ENCODE peak calls at places on chromosomes 13 and 19, in eight cellular contexts. One of them, this sample, is unnamed. For H3K27me3 and H3K36me3, the result is how much of the 10 kb centered on the place peaks cover.

GRCh38 chr13:94192576-94192975 is 286.9 kb downstream of the DCT start:
- DNase-seq in H1: peak
- DNase-seq in GM23248: peak
- DNase-seq in right lobe of liver: peak
- DNase-seq in SJCRH30: peak
- DNase-seq in osteoblast: no peak
- DNase-seq in neural progenitor cell: peak
- DNase-seq in left ventricle myocardium inferior: no peak
- DNase-seq in this sample: peak

GRCh38 chr13:98103531-98103930 is 39.4 kb upstream of the FARP1 start:
- DNase-seq in neural progenitor cell: no peak
- DNase-seq in H1: no peak
- DNase-seq in GM23248: peak
- DNase-seq in SJCRH30: no peak
- DNase-seq in right lobe of liver: no peak
- DNase-seq in osteoblast: no peak
- DNase-seq in left ventricle myocardium inferior: no peak
- DNase-seq in this sample: no peak

GRCh38 chr13:44790289-44790688 is 199.0 kb downstream of the NUFIP1 start:
- DNase-seq in GM23248: no peak
- DNase-seq in right lobe of liver: no peak
- DNase-seq in SJCRH30: peak
- DNase-seq in osteoblast: no peak
- DNase-seq in left ventricle myocardium inferior: no peak
- DNase-seq in H1: peak
- DNase-seq in neural progenitor cell: peak
- DNase-seq in this sample: peak

GRCh38 chr13:75705395-75705794 is 69.3 kb downstream of the LMO7 start:
- DNase-seq in neural progenitor cell: no peak
- DNase-seq in right lobe of liver: no peak
- DNase-seq in left ventricle myocardium inferior: no peak
- DNase-seq in GM23248: peak
- DNase-seq in SJCRH30: no peak
- DNase-seq in H1: no peak
- DNase-seq in osteoblast: peak
- DNase-seq in this sample: no peak

GRCh38 chr19:48530044-48530720 is 18.5 kb upstream of the LMTK3 start:
- DNase-seq in right lobe of liver: no peak
- DNase-seq in left ventricle myocardium inferior: no peak
- DNase-seq in osteoblast: peak
- DNase-seq in GM23248: peak
- DNase-seq in H1: no peak
- DNase-seq in SJCRH30: no peak
- DNase-seq in neural progenitor cell: no peak
- DNase-seq in this sample: no peak

GRCh38 chr13:76316998-76317527 is 569.1 kb downstream of the KCTD12 start:
- DNase-seq in GM23248: no peak
- DNase-seq in H1: no peak
- DNase-seq in left ventricle myocardium inferior: no peak
- DNase-seq in osteoblast: no peak
- DNase-seq in SJCRH30: no peak
- DNase-seq in right lobe of liver: no peak
- DNase-seq in neural progenitor cell: no peak
- DNase-seq in this sample: no peak

GRCh38 chr13:82717249-82717648 is 1165.0 kb downstream of the SLITRK1 start:
- DNase-seq in SJCRH30: no peak
- DNase-seq in osteoblast: no peak
- DNase-seq in neural progenitor cell: no peak
- DNase-seq in left ventricle myocardium inferior: no peak
- DNase-seq in right lobe of liver: no peak
- DNase-seq in H1: no peak
- DNase-seq in GM23248: peak
- DNase-seq in this sample: no peak

GRCh38 chr19:32674153-32674958 is 624 bp downstream of the ANKRD27 start:
- DNase-seq in left ventricle myocardium inferior: no peak
- DNase-seq in right lobe of liver: no peak
- DNase-seq in GM23248: peak
- DNase-seq in osteoblast: peak
- DNase-seq in neural progenitor cell: peak
- DNase-seq in SJCRH30: no peak
- DNase-seq in H1: no peak
- DNase-seq in this sample: no peak

GRCh38 chr13:65336916-65337315 is 1893.2 kb downstream of the PCDH9 start:
- DNase-seq in GM23248: no peak
- DNase-seq in SJCRH30: peak
- DNase-seq in neural progenitor cell: no peak
- DNase-seq in H1: no peak
- DNase-seq in right lobe of liver: no peak
- DNase-seq in osteoblast: no peak
- DNase-seq in left ventricle myocardium inferior: no peak
- DNase-seq in this sample: no peak

GRCh38 chr19:4374451-4375163 is 25.7 kb downstream of the SH3GL1 start:
- DNase-seq in neural progenitor cell: no peak
- DNase-seq in right lobe of liver: peak
- DNase-seq in osteoblast: peak
- DNase-seq in SJCRH30: peak
- DNase-seq in left ventricle myocardium inferior: peak
- DNase-seq in H1: no peak
- DNase-seq in GM23248: peak
- DNase-seq in this sample: peak

GRCh38 chr19:9109959-9110358 is 2.7 kb upstream of the OR7G2 start:
- DNase-seq in neural progenitor cell: no peak
- DNase-seq in H1: no peak
- DNase-seq in GM23248: no peak
- DNase-seq in osteoblast: no peak
- DNase-seq in left ventricle myocardium inferior: no peak
- DNase-seq in SJCRH30: no peak
- DNase-seq in right lobe of liver: no peak
- DNase-seq in this sample: no peak

GRCh38 chr19:53509845-53510244 is 28.1 kb upstream of the ZNF331 start:
- DNase-seq in H1: no peak
- DNase-seq in right lobe of liver: no peak
- DNase-seq in SJCRH30: no peak
- DNase-seq in left ventricle myocardium inferior: no peak
- DNase-seq in osteoblast: peak
- DNase-seq in GM23248: no peak
- DNase-seq in neural progenitor cell: no peak
- DNase-seq in this sample: no peak

GRCh38 chr19:15506074-15506565 is 2.2 kb upstream of the CYP4F22 start:
- DNase-seq in osteoblast: no peak
- DNase-seq in right lobe of liver: peak
- DNase-seq in SJCRH30: no peak
- DNase-seq in H1: no peak
- DNase-seq in GM23248: no peak
- DNase-seq in neural progenitor cell: no peak
- DNase-seq in left ventricle myocardium inferior: no peak
- DNase-seq in this sample: no peak
- H3K4me3 ChIP-seq in osteoblast: no peak
- H3K4me3 ChIP-seq in right lobe of liver: peak
- H3K4me3 ChIP-seq in SJCRH30: no peak
- H3K4me3 ChIP-seq in H1: no peak
- H3K4me3 ChIP-seq in GM23248: no peak
- H3K4me3 ChIP-seq in neural progenitor cell: no peak
- H3K4me3 ChIP-seq in left ventricle myocardium inferior: no peak
- H3K4me3 ChIP-seq in this sample: no peak

GRCh38 chr19:55086730-55087541 is 11.3 kb downstream of the EPS8L1 start:
- DNase-seq in GM23248: peak
- DNase-seq in osteoblast: peak
- DNase-seq in neural progenitor cell: peak
- DNase-seq in right lobe of liver: peak
- DNase-seq in left ventricle myocardium inferior: peak
- DNase-seq in H1: peak
- DNase-seq in SJCRH30: peak
- DNase-seq in this sample: peak
- H3K27me3 ChIP-seq in GM23248: under half
- H3K27me3 ChIP-seq in osteoblast: half or more
- H3K27me3 ChIP-seq in neural progenitor cell: under half
- H3K27me3 ChIP-seq in right lobe of liver: under half
- H3K27me3 ChIP-seq in left ventricle myocardium inferior: under half
- H3K27me3 ChIP-seq in H1: under half
- H3K27me3 ChIP-seq in SJCRH30: under half
- H3K27me3 ChIP-seq in this sample: under half

DNA sequence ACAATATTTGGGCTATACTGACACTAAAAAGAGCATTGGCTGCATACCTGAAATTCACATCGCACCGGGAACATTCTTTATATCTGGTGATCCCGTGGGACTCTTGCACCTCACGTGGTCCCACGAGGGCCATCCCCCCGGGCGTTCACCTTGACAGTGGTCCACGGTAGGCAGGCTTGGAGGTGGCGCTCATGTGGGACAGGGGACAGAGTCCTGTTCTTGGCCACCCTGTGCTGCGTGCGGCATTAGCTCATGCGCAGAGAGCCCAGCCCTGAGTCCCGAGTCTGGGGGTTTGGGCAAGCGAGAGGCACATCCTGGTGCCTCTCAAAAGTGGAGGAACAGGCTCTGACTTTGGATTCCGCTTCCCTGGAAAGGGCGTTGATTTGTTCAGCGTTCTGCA is 7.5 kb downstream of the GAMT start:
- DNase-seq in GM23248: no peak
- DNase-seq in neural progenitor cell: no peak
- DNase-seq in H1: no peak
- DNase-seq in right lobe of liver: no peak
- DNase-seq in osteoblast: no peak
- DNase-seq in left ventricle myocardium inferior: no peak
- DNase-seq in SJCRH30: no peak
- DNase-seq in this sample: no peak
- H3K36me3 ChIP-seq in GM23248: under half
- H3K36me3 ChIP-seq in neural progenitor cell: under half
- H3K36me3 ChIP-seq in H1: under half
- H3K36me3 ChIP-seq in right lobe of liver: under half
- H3K36me3 ChIP-seq in osteoblast: under half
- H3K36me3 ChIP-seq in left ventricle myocardium inferior: half or more
- H3K36me3 ChIP-seq in SJCRH30: under half
- H3K36me3 ChIP-seq in this sample: under half

GRCh38 chr13:111314852-111315251 is 5.6 kb upstream of the TEX29 start:
- DNase-seq in osteoblast: no peak
- DNase-seq in neural progenitor cell: no peak
- DNase-seq in GM23248: peak
- DNase-seq in left ventricle myocardium inferior: no peak
- DNase-seq in SJCRH30: no peak
- DNase-seq in H1: no peak
- DNase-seq in right lobe of liver: no peak
- DNase-seq in this sample: no peak
- H3K4me3 ChIP-seq in osteoblast: no peak
- H3K4me3 ChIP-seq in neural progenitor cell: no peak
- H3K4me3 ChIP-seq in GM23248: no peak
- H3K4me3 ChIP-seq in left ventricle myocardium inferior: no peak
- H3K4me3 ChIP-seq in SJCRH30: no peak
- H3K4me3 ChIP-seq in H1: no peak
- H3K4me3 ChIP-seq in right lobe of liver: no peak
- H3K4me3 ChIP-seq in this sample: no peak

GRCh38 chr13:113123226-113124150 is 889 bp downstream of the F10 start:
- DNase-seq in SJCRH30: no peak
- DNase-seq in H1: no peak
- DNase-seq in left ventricle myocardium inferior: no peak
- DNase-seq in neural progenitor cell: no peak
- DNase-seq in right lobe of liver: no peak
- DNase-seq in GM23248: peak
- DNase-seq in osteoblast: peak
- DNase-seq in this sample: peak
- H3K27me3 ChIP-seq in SJCRH30: under half
- H3K27me3 ChIP-seq in H1: under half
- H3K27me3 ChIP-seq in left ventricle myocardium inferior: under half
- H3K27me3 ChIP-seq in neural progenitor cell: under half
- H3K27me3 ChIP-seq in right lobe of liver: under half
- H3K27me3 ChIP-seq in GM23248: under half
- H3K27me3 ChIP-seq in osteoblast: under half
- H3K27me3 ChIP-seq in this sample: under half

GRCh38 chr19:45421953-45422498 is 1.7 kb downstream of the ERCC1 start:
- DNase-seq in neural progenitor cell: no peak
- DNase-seq in SJCRH30: no peak
- DNase-seq in osteoblast: peak
- DNase-seq in left ventricle myocardium inferior: no peak
- DNase-seq in H1: no peak
- DNase-seq in right lobe of liver: no peak
- DNase-seq in GM23248: no peak
- DNase-seq in this sample: no peak

GRCh38 chr19:45419396-45419795 is 4.3 kb downstream of the ERCC1 start:
- DNase-seq in H1: no peak
- DNase-seq in right lobe of liver: peak
- DNase-seq in left ventricle myocardium inferior: no peak
- DNase-seq in osteoblast: no peak
- DNase-seq in neural progenitor cell: no peak
- DNase-seq in GM23248: no peak
- DNase-seq in SJCRH30: peak
- DNase-seq in this sample: peak

GRCh38 chr19:45420356-45420755 is 3.4 kb downstream of the ERCC1 start:
- DNase-seq in right lobe of liver: no peak
- DNase-seq in GM23248: no peak
- DNase-seq in H1: no peak
- DNase-seq in osteoblast: no peak
- DNase-seq in left ventricle myocardium inferior: no peak
- DNase-seq in SJCRH30: no peak
- DNase-seq in neural progenitor cell: no peak
- DNase-seq in this sample: peak

GRCh38 chr19:45419895-45420294 is 3.8 kb downstream of the ERCC1 start:
- DNase-seq in neural progenitor cell: no peak
- DNase-seq in SJCRH30: no peak
- DNase-seq in left ventricle myocardium inferior: no peak
- DNase-seq in right lobe of liver: no peak
- DNase-seq in osteoblast: no peak
- DNase-seq in GM23248: no peak
- DNase-seq in H1: no peak
- DNase-seq in this sample: no peak

DNA sequence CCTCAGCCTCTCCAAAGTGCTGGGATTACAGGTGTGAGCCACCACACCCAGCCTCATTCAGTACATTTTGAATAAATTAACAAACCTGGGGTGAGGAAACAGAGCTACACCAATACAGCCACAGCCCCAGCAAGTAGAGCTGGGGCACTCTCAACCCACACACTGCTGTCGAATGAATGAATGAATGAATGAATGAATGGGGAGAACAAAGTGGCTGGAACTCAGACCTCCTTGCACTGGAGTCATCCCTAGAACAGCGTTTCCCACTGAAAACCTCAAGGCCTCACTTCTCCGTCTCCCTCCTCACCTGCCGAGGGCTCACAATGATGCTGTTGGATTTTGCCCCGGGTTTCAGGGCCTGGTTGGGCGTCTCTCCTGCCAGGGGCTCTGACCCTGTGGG is 2.8 kb downstream of the ERCC1 start:
- DNase-seq in right lobe of liver: no peak
- DNase-seq in neural progenitor cell: no peak
- DNase-seq in osteoblast: no peak
- DNase-seq in GM23248: no peak
- DNase-seq in left ventricle myocardium inferior: no peak
- DNase-seq in H1: no peak
- DNase-seq in SJCRH30: no peak
- DNase-seq in this sample: no peak
- H3K36me3 ChIP-seq in right lobe of liver: under half
- H3K36me3 ChIP-seq in neural progenitor cell: under half
- H3K36me3 ChIP-seq in osteoblast: under half
- H3K36me3 ChIP-seq in GM23248: under half
- H3K36me3 ChIP-seq in left ventricle myocardium inferior: under half
- H3K36me3 ChIP-seq in H1: under half
- H3K36me3 ChIP-seq in SJCRH30: under half
- H3K36me3 ChIP-seq in this sample: under half